ENCODE peak calls at places on chromosomes 5 and 9, in five cellular contexts. Y is uterus, B is anterior cingulate cortex, G is Calu3, O is HEK293T. R is an unnamed sample.

GRCh38 chr9:136136526-136136925 is 17.9 kb upstream of the TMEM250 start:
- DNase-seq in B (no peak), G (no peak), O (no peak), Y (no peak), R (no peak)

GRCh38 chr5:100818340-100818739 is 84.7 kb downstream of the ST8SIA4 start:
- DNase-seq in Y (no peak), G (no peak), O (no peak), B (no peak), R (no peak)

GRCh38 chr5:168798065-168799023 is 219.2 kb upstream of the PANK3 start:
- DNase-seq in O (no peak), Y (no peak), B (no peak), G (no peak), R (no peak)

GRCh38 chr5:118592678-118593328 is 395.5 kb downstream of the DTWD2 start:
- DNase-seq in G (no peak), Y (no peak), B (no peak), O (peak), R (no peak)

GRCh38 chr9:1989500-1989899 is 25.6 kb upstream of the SMARCA2 start:
- DNase-seq in Y (no peak), O (no peak), B (no peak), G (no peak), R (no peak)

GRCh38 chr9:85200726-85201402 is 531.3 kb downstream of the NTRK2 start:
- DNase-seq in O (no peak), G (peak), B (no peak), Y (no peak), R (no peak)

GRCh38 chr5:124289122-124289521 is 457.3 kb downstream of the ZNF608 start:
- DNase-seq in Y (no peak), B (peak), G (no peak), O (no peak), R (no peak)

GRCh38 chr5:143195496-143195895 is 208.0 kb downstream of the NR3C1 start:
- DNase-seq in G (no peak), Y (no peak), O (no peak), B (no peak), R (no peak)

GRCh38 chr5:6678385-6678784 is 34.8 kb upstream of the TENT4A start:
- DNase-seq in Y (no peak), B (no peak), G (no peak), O (no peak), R (no peak)

GRCh38 chr9:134642385-134643181 is 980 bp downstream of the COL5A1 start:
- DNase-seq in O (peak), Y (peak), B (no peak), G (no peak), R (peak)

GRCh38 chr5:67725591-67725990 is 490.0 kb upstream of the PIK3R1 start:
- DNase-seq in G (no peak), Y (no peak), O (no peak), B (no peak), R (no peak)

GRCh38 chr9:35748858-35749514 is at the start of the genes GBA2 and RGP1:
- DNase-seq in G (peak), B (peak), Y (peak), O (peak), R (peak)

GRCh38 chr5:6713274-6714181 is at the start of gene TENT4A:
- DNase-seq in B (no peak), O (no peak), Y (peak), G (no peak), R (no peak)

GRCh38 chr9:136201609-136202448 is 3.1 kb downstream of the LHX3 start:
- DNase-seq in G (no peak), B (no peak), Y (no peak), O (peak), R (no peak)

GRCh38 chr5:14319102-14319501 is 176.0 kb downstream of the TRIO start:
- DNase-seq in O (no peak), B (no peak), G (no peak), Y (no peak), R (no peak)

GRCh38 chr5:140349244-140349643 is 2.8 kb upstream of the HBEGF start:
- DNase-seq in O (no peak), Y (no peak), G (peak), B (no peak), R (no peak)

GRCh38 chr5:15966066-15966640 is 213.4 kb downstream of the MARCHF11 start:
- DNase-seq in O (no peak), Y (no peak), G (no peak), B (no peak), R (no peak)

GRCh38 chr5:159849437-159850191 is 66.7 kb upstream of the ADRA1B start:
- DNase-seq in B (no peak), G (peak), O (no peak), Y (peak), R (peak)

GRCh38 chr5:176899946-176900782 is 1.0 kb upstream of the HK3 start:
- DNase-seq in O (no peak), B (no peak), Y (no peak), G (no peak), R (peak)

GRCh38 chr5:115098041-115098702 is 71.5 kb downstream of the TRIM36 start:
- DNase-seq in O (peak), Y (no peak), G (peak), B (no peak), R (no peak)

GRCh38 chr9:99093492-99093791 is 11.5 kb upstream of the TGFBR1 start:
- DNase-seq in B (no peak), Y (no peak), G (no peak), O (no peak), R (no peak)

GRCh38 chr5:168433982-168434381 is 52.3 kb upstream of the RARS1 start:
- DNase-seq in G (no peak), O (no peak), Y (no peak), B (peak), R (no peak)

GRCh38 chr5:144125163-144125726 is 45.2 kb downstream of the YIPF5 start:
- DNase-seq in G (no peak), Y (no peak), B (no peak), O (no peak), R (no peak)

GRCh38 chr9:131027872-131028179 is 18.9 kb downstream of the LAMC3 start:
- DNase-seq in G (no peak), Y (no peak), O (no peak), B (no peak), R (no peak)

GRCh38 chr5:91212336-91213092 is 170.6 kb downstream of the ARRDC3 start:
- DNase-seq in G (no peak), B (no peak), O (no peak), Y (peak), R (peak)

GRCh38 chr5:153276151-153276550 is 214.3 kb upstream of the GRIA1 start:
- DNase-seq in G (no peak), B (no peak), O (peak), Y (no peak), R (no peak)

GRCh38 chr5:180162304-180162661 is 46.7 kb downstream of the RASGEF1C start:
- DNase-seq in O (no peak), B (no peak), Y (no peak), G (no peak), R (no peak)

GRCh38 chr5:109177227-109177626 is 232.5 kb downstream of the PJA2 start:
- DNase-seq in Y (no peak), G (no peak), O (no peak), B (no peak), R (no peak)

GRCh38 chr5:164394686-164395187 is 889.3 kb downstream of the MAT2B start:
- DNase-seq in Y (no peak), G (no peak), B (no peak), O (no peak), R (no peak)

GRCh38 chr5:151719228-151719861 is 32.6 kb upstream of the SPARC start:
- DNase-seq in B (no peak), G (peak), Y (no peak), O (no peak), R (no peak)

R was measured in sigmoid colon.